ENCODE peak calls at places on chromosomes 16 and 17, in nine cellular contexts. One of them, this sample, is unnamed.
A peak's percentile ranks its signal among the peaks of the same experiment; 100 is the strongest.

GRCh38 chr17:78780852-78781338 is 1.2 kb downstream of the CYTH1 start:
- DNase-seq in adipocyte: no peak
- DNase-seq in psoas muscle: no peak
- DNase-seq in aorta: no peak
- DNase-seq in uterus: no peak
- DNase-seq in left lung: no peak
- DNase-seq in breast epithelium: peak; percentile 50
- DNase-seq in ascending aorta: no peak
- DNase-seq in tibial nerve: no peak
- DNase-seq in this sample: no peak

GRCh38 chr16:86680137-86680536 is 101.8 kb downstream of the FOXL1 start:
- DNase-seq in ascending aorta: peak; percentile 87
- DNase-seq in left lung: no peak
- DNase-seq in adipocyte: peak; percentile 71
- DNase-seq in tibial nerve: no peak
- DNase-seq in breast epithelium: no peak
- DNase-seq in aorta: peak; percentile 69
- DNase-seq in uterus: no peak
- DNase-seq in psoas muscle: no peak
- DNase-seq in this sample: peak; percentile 87

GRCh38 chr16:10312023-10312422 is 73.8 kb upstream of the ATF7IP2 start:
- DNase-seq in uterus: no peak
- DNase-seq in psoas muscle: no peak
- DNase-seq in ascending aorta: no peak
- DNase-seq in left lung: no peak
- DNase-seq in tibial nerve: no peak
- DNase-seq in breast epithelium: no peak
- DNase-seq in aorta: no peak
- DNase-seq in adipocyte: no peak
- DNase-seq in this sample: no peak

GRCh38 chr17:76131692-76132573 is 9.1 kb downstream of the FOXJ1 start:
- DNase-seq in aorta: no peak
- DNase-seq in uterus: no peak
- DNase-seq in psoas muscle: no peak
- DNase-seq in left lung: no peak
- DNase-seq in tibial nerve: no peak
- DNase-seq in ascending aorta: no peak
- DNase-seq in adipocyte: no peak
- DNase-seq in breast epithelium: no peak
- DNase-seq in this sample: no peak

GRCh38 chr16:88685156-88686061 is 898 bp downstream of the SNAI3 start:
- DNase-seq in uterus: no peak
- DNase-seq in tibial nerve: no peak
- DNase-seq in left lung: no peak
- DNase-seq in adipocyte: peak; percentile 82
- DNase-seq in psoas muscle: no peak
- DNase-seq in aorta: no peak
- DNase-seq in breast epithelium: no peak
- DNase-seq in ascending aorta: no peak
- DNase-seq in this sample: peak; percentile 52

GRCh38 chr16:22328081-22328725 is 31.0 kb downstream of the POLR3E start:
- DNase-seq in adipocyte: no peak
- DNase-seq in left lung: no peak
- DNase-seq in uterus: no peak
- DNase-seq in breast epithelium: no peak
- DNase-seq in ascending aorta: no peak
- DNase-seq in psoas muscle: no peak
- DNase-seq in tibial nerve: no peak
- DNase-seq in aorta: no peak
- DNase-seq in this sample: no peak

GRCh38 chr17:50365649-50366393 is 7.2 kb downstream of the MRPL27 start:
- DNase-seq in left lung: peak; percentile 17
- DNase-seq in breast epithelium: no peak
- DNase-seq in ascending aorta: no peak
- DNase-seq in tibial nerve: no peak
- DNase-seq in aorta: no peak
- DNase-seq in adipocyte: no peak
- DNase-seq in psoas muscle: no peak
- DNase-seq in uterus: no peak
- DNase-seq in this sample: no peak

GRCh38 chr17:42809250-42809649 is 10.6 kb downstream of the CNTD1 start:
- DNase-seq in breast epithelium: no peak
- DNase-seq in tibial nerve: peak; percentile 58
- DNase-seq in left lung: no peak
- DNase-seq in ascending aorta: no peak
- DNase-seq in psoas muscle: peak; percentile 43
- DNase-seq in uterus: peak; percentile 37
- DNase-seq in aorta: peak; percentile 50
- DNase-seq in adipocyte: peak; percentile 82
- DNase-seq in this sample: no peak

GRCh38 chr16:85607331-85607765 is 5.8 kb upstream of the GSE1 start:
- DNase-seq in tibial nerve: no peak
- DNase-seq in left lung: no peak
- DNase-seq in uterus: no peak
- DNase-seq in breast epithelium: no peak
- DNase-seq in adipocyte: no peak
- DNase-seq in aorta: no peak
- DNase-seq in psoas muscle: no peak
- DNase-seq in ascending aorta: no peak
- DNase-seq in this sample: peak; percentile 85

GRCh38 chr17:74823176-74823495 is 36.5 kb downstream of the GRIN2C start:
- DNase-seq in adipocyte: no peak
- DNase-seq in aorta: no peak
- DNase-seq in left lung: no peak
- DNase-seq in uterus: no peak
- DNase-seq in breast epithelium: no peak
- DNase-seq in ascending aorta: no peak
- DNase-seq in psoas muscle: no peak
- DNase-seq in tibial nerve: no peak
- DNase-seq in this sample: peak; percentile 93

GRCh38 chr16:6206080-6206479 is 1108.5 kb upstream of the EEF2KMT start:
- DNase-seq in psoas muscle: no peak
- DNase-seq in ascending aorta: no peak
- DNase-seq in tibial nerve: no peak
- DNase-seq in uterus: no peak
- DNase-seq in aorta: no peak
- DNase-seq in adipocyte: no peak
- DNase-seq in breast epithelium: no peak
- DNase-seq in left lung: no peak
- DNase-seq in this sample: no peak

GRCh38 chr17:39199673-39199985 is 454 bp upstream of the RPL19 start:
- DNase-seq in ascending aorta: no peak
- DNase-seq in tibial nerve: no peak
- DNase-seq in adipocyte: no peak
- DNase-seq in psoas muscle: no peak
- DNase-seq in breast epithelium: no peak
- DNase-seq in uterus: no peak
- DNase-seq in aorta: no peak
- DNase-seq in left lung: no peak
- DNase-seq in this sample: no peak
- H3K4me1 ChIP-seq in ascending aorta: peaks cover 48% of the 10 kb centered on the region
- H3K4me1 ChIP-seq in tibial nerve: peaks cover 39% of the 10 kb centered on the region
- H3K4me1 ChIP-seq in adipocyte: peaks cover 45% of the 10 kb centered on the region
- H3K4me1 ChIP-seq in psoas muscle: peaks cover 36% of the 10 kb centered on the region
- H3K4me1 ChIP-seq in breast epithelium: peaks cover 12% of the 10 kb centered on the region
- H3K4me1 ChIP-seq in uterus: peaks cover 13% of the 10 kb centered on the region
- H3K4me1 ChIP-seq in aorta: no peaks in the 10 kb centered on the region
- H3K4me1 ChIP-seq in left lung: peaks cover 28% of the 10 kb centered on the region
- H3K4me1 ChIP-seq in this sample: peaks cover 36% of the 10 kb centered on the region

DNA sequence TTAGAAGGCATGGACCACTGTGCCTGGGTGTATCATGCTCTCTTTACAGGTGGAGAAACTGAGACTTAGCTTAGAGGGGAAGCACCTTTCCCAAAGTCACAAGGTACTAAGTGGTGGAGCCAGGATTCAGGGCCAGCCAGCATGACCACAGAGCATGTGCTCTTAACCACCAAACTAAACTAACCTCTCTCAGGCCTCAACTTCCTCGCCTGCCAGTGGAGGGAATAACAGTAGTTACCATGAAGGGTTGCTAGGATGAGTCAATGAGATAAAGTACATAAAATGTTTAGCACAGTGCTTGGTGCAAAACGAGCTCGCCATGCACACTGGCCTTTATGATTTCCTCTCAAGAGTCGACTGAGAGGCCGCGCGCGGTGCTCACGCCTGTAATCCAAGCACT is 6.4 kb upstream of the MYO1C start:
- DNase-seq in ascending aorta: no peak
- DNase-seq in breast epithelium: no peak
- DNase-seq in aorta: peak; percentile 13
- DNase-seq in adipocyte: no peak
- DNase-seq in tibial nerve: no peak
- DNase-seq in left lung: no peak
- DNase-seq in psoas muscle: no peak
- DNase-seq in uterus: no peak
- DNase-seq in this sample: no peak
- H3K36me3 ChIP-seq in ascending aorta: peaks cover 15% of the 10 kb centered on the region
- H3K36me3 ChIP-seq in breast epithelium: no peaks in the 10 kb centered on the region
- H3K36me3 ChIP-seq in aorta: peaks cover 1% of the 10 kb centered on the region
- H3K36me3 ChIP-seq in adipocyte: peaks cover 11% of the 10 kb centered on the region
- H3K36me3 ChIP-seq in tibial nerve: peaks cover 88% of the 10 kb centered on the region
- H3K36me3 ChIP-seq in left lung: peaks cover 39% of the 10 kb centered on the region
- H3K36me3 ChIP-seq in psoas muscle: no peaks in the 10 kb centered on the region
- H3K36me3 ChIP-seq in uterus: no peaks in the 10 kb centered on the region
- H3K36me3 ChIP-seq in this sample: no peaks in the 10 kb centered on the region

GRCh38 chr16:590165-590874 is 454 bp downstream of the RAB40C start:
- DNase-seq in tibial nerve: peak; percentile 21
- DNase-seq in psoas muscle: peak; percentile 44
- DNase-seq in ascending aorta: no peak
- DNase-seq in uterus: peak; percentile 48
- DNase-seq in aorta: peak; percentile 67
- DNase-seq in adipocyte: peak; percentile 87
- DNase-seq in breast epithelium: no peak
- DNase-seq in left lung: no peak
- DNase-seq in this sample: peak; percentile 37
- H3K4me1 ChIP-seq in tibial nerve: peaks cover 41% of the 10 kb centered on the region
- H3K4me1 ChIP-seq in psoas muscle: peaks cover 68% of the 10 kb centered on the region
- H3K4me1 ChIP-seq in ascending aorta: peaks cover 32% of the 10 kb centered on the region
- H3K4me1 ChIP-seq in uterus: no peaks in the 10 kb centered on the region
- H3K4me1 ChIP-seq in aorta: no peaks in the 10 kb centered on the region
- H3K4me1 ChIP-seq in adipocyte: peaks cover 58% of the 10 kb centered on the region
- H3K4me1 ChIP-seq in breast epithelium: peaks cover 37% of the 10 kb centered on the region
- H3K4me1 ChIP-seq in left lung: peaks cover 42% of the 10 kb centered on the region
- H3K4me1 ChIP-seq in this sample: peaks cover 29% of the 10 kb centered on the region

DNA sequence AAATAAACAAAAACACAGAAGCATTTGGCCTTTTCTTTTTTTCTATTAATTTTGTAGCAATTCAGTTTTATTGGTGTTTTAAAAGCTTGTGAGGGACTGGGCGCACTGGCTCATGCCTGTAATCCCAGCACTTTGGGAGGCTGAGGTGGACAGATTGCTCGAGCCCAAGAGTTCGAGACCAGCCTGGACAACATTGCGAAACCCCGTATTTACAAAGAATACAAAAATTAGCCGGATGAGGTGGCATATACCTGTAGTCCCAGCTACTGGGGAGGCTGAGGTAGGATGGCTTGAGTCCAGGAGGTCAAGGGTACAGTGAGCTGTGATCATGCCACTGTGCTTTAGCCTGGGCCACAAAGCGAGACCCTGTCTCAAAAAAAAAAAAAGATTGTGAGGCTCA is 53.4 kb downstream of the SEC14L1 start:
- DNase-seq in psoas muscle: no peak
- DNase-seq in left lung: no peak
- DNase-seq in tibial nerve: no peak
- DNase-seq in aorta: no peak
- DNase-seq in breast epithelium: no peak
- DNase-seq in adipocyte: no peak
- DNase-seq in uterus: no peak
- DNase-seq in ascending aorta: no peak
- DNase-seq in this sample: no peak
- H3K36me3 ChIP-seq in psoas muscle: peaks cover 7% of the 10 kb centered on the region
- H3K36me3 ChIP-seq in left lung: peaks cover 88% of the 10 kb centered on the region
- H3K36me3 ChIP-seq in tibial nerve: peaks cover 88% of the 10 kb centered on the region
- H3K36me3 ChIP-seq in aorta: peaks cover 4% of the 10 kb centered on the region
- H3K36me3 ChIP-seq in breast epithelium: peaks cover 11% of the 10 kb centered on the region
- H3K36me3 ChIP-seq in adipocyte: peaks cover 80% of the 10 kb centered on the region
- H3K36me3 ChIP-seq in uterus: no peaks in the 10 kb centered on the region
- H3K36me3 ChIP-seq in ascending aorta: peaks cover 64% of the 10 kb centered on the region
- H3K36me3 ChIP-seq in this sample: peaks cover 33% of the 10 kb centered on the region

GRCh38 chr17:68195667-68196393 is 52.0 kb upstream of the AMZ2 start:
- DNase-seq in tibial nerve: no peak
- DNase-seq in ascending aorta: no peak
- DNase-seq in uterus: no peak
- DNase-seq in psoas muscle: peak; percentile 34
- DNase-seq in left lung: no peak
- DNase-seq in aorta: no peak
- DNase-seq in adipocyte: peak; percentile 25
- DNase-seq in breast epithelium: no peak
- DNase-seq in this sample: no peak
- H3K4me1 ChIP-seq in tibial nerve: peaks cover 47% of the 10 kb centered on the region
- H3K4me1 ChIP-seq in ascending aorta: peaks cover 47% of the 10 kb centered on the region
- H3K4me1 ChIP-seq in uterus: no peaks in the 10 kb centered on the region
- H3K4me1 ChIP-seq in psoas muscle: peaks cover 29% of the 10 kb centered on the region
- H3K4me1 ChIP-seq in left lung: peaks cover 21% of the 10 kb centered on the region
- H3K4me1 ChIP-seq in aorta: no peaks in the 10 kb centered on the region
- H3K4me1 ChIP-seq in adipocyte: peaks cover 6% of the 10 kb centered on the region
- H3K4me1 ChIP-seq in breast epithelium: peaks cover 10% of the 10 kb centered on the region
- H3K4me1 ChIP-seq in this sample: peaks cover 20% of the 10 kb centered on the region

GRCh38 chr16:67943619-67944503 is at the start of gene LCAT:
- DNase-seq in tibial nerve: peak; percentile 56
- DNase-seq in ascending aorta: peak; percentile 92
- DNase-seq in breast epithelium: no peak
- DNase-seq in psoas muscle: peak; percentile 75
- DNase-seq in adipocyte: no peak
- DNase-seq in aorta: peak; percentile 89
- DNase-seq in uterus: peak; percentile 79
- DNase-seq in left lung: no peak
- DNase-seq in this sample: peak; percentile 29

GRCh38 chr16:67942200-67942509 is 1.8 kb downstream of the LCAT start:
- DNase-seq in tibial nerve: no peak
- DNase-seq in left lung: no peak
- DNase-seq in psoas muscle: peak; percentile 27
- DNase-seq in aorta: no peak
- DNase-seq in adipocyte: peak; percentile 53
- DNase-seq in breast epithelium: no peak
- DNase-seq in uterus: no peak
- DNase-seq in ascending aorta: no peak
- DNase-seq in this sample: peak; percentile 37

GRCh38 chr16:67941469-67942199 is 2.3 kb downstream of the LCAT start:
- DNase-seq in psoas muscle: peak; percentile 12
- DNase-seq in breast epithelium: no peak
- DNase-seq in ascending aorta: no peak
- DNase-seq in adipocyte: no peak
- DNase-seq in left lung: no peak
- DNase-seq in aorta: no peak
- DNase-seq in uterus: no peak
- DNase-seq in tibial nerve: no peak
- DNase-seq in this sample: no peak

GRCh38 chr16:67942510-67943255 is 1.2 kb downstream of the LCAT start:
- DNase-seq in aorta: no peak
- DNase-seq in breast epithelium: no peak
- DNase-seq in left lung: no peak
- DNase-seq in adipocyte: no peak
- DNase-seq in uterus: no peak
- DNase-seq in tibial nerve: no peak
- DNase-seq in psoas muscle: peak; percentile 23
- DNase-seq in ascending aorta: no peak
- DNase-seq in this sample: no peak

DNA sequence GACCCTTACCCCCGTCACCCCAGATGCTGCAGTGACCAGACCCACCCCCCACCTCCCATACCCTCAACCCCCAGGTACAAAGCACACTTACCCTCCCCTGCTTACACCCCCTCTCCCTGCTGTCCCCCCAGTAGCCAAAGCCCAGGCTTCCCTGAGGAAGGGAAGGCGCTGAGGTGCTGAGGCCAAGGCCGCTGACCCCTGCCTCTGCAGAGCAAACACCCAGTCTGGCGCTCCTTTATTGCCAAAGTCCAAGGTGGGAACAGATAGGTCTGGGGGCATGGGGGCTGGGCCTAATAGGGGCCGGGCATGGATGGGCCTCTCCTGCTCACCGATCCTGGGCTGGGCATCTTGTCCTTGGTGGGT is 683 bp downstream of the LCAT start:
- DNase-seq in left lung: no peak
- DNase-seq in adipocyte: no peak
- DNase-seq in aorta: no peak
- DNase-seq in tibial nerve: no peak
- DNase-seq in ascending aorta: no peak
- DNase-seq in breast epithelium: no peak
- DNase-seq in psoas muscle: peak; percentile 14
- DNase-seq in uterus: no peak
- DNase-seq in this sample: no peak
- H3K36me3 ChIP-seq in left lung: peaks cover 77% of the 10 kb centered on the region
- H3K36me3 ChIP-seq in adipocyte: peaks cover 78% of the 10 kb centered on the region
- H3K36me3 ChIP-seq in aorta: peaks cover 28% of the 10 kb centered on the region
- H3K36me3 ChIP-seq in tibial nerve: peaks cover 79% of the 10 kb centered on the region
- H3K36me3 ChIP-seq in ascending aorta: peaks cover 50% of the 10 kb centered on the region
- H3K36me3 ChIP-seq in breast epithelium: no peaks in the 10 kb centered on the region
- H3K36me3 ChIP-seq in psoas muscle: peaks cover 9% of the 10 kb centered on the region
- H3K36me3 ChIP-seq in uterus: no peaks in the 10 kb centered on the region
- H3K36me3 ChIP-seq in this sample: peaks cover 29% of the 10 kb centered on the region